ENCODE peak calls at places on chromosomes 1 and 21, in seven cellular contexts. One of them, this sample, is unnamed.

GRCh38 chr1:173580658-173581057 is 22.2 kb downstream of the SLC9C2 start:
- DNase-seq in OCI-M1: no peak
- DNase-seq in CD8-positive, alpha-beta T cell: no peak
- DNase-seq in RWPE2: no peak
- DNase-seq in CD4-positive, CD25-positive, alpha-beta regulatory T cell: no peak
- DNase-seq in Peyer's patch: no peak
- DNase-seq in HS-27A: no peak
- DNase-seq in this sample: no peak

GRCh38 chr21:45202889-45203288 is 84.8 kb downstream of the POFUT2 start:
- DNase-seq in CD8-positive, alpha-beta T cell: no peak
- DNase-seq in CD4-positive, CD25-positive, alpha-beta regulatory T cell: no peak
- DNase-seq in Peyer's patch: no peak
- DNase-seq in RWPE2: no peak
- DNase-seq in HS-27A: no peak
- DNase-seq in OCI-M1: no peak
- DNase-seq in this sample: no peak

GRCh38 chr1:172442404-172442803 is 1.5 kb downstream of the PIGC start:
- DNase-seq in CD4-positive, CD25-positive, alpha-beta regulatory T cell: no peak
- DNase-seq in Peyer's patch: no peak
- DNase-seq in CD8-positive, alpha-beta T cell: no peak
- DNase-seq in OCI-M1: no peak
- DNase-seq in RWPE2: no peak
- DNase-seq in HS-27A: no peak
- DNase-seq in this sample: no peak

GRCh38 chr1:54052470-54052933 is 502 bp downstream of the TMEM59 start:
- DNase-seq in CD8-positive, alpha-beta T cell: peak
- DNase-seq in Peyer's patch: peak
- DNase-seq in OCI-M1: peak
- DNase-seq in RWPE2: no peak
- DNase-seq in HS-27A: no peak
- DNase-seq in CD4-positive, CD25-positive, alpha-beta regulatory T cell: peak
- DNase-seq in this sample: peak

GRCh38 chr1:210372491-210372890 is 43.8 kb downstream of the HHAT start:
- DNase-seq in HS-27A: no peak
- DNase-seq in Peyer's patch: no peak
- DNase-seq in OCI-M1: no peak
- DNase-seq in CD4-positive, CD25-positive, alpha-beta regulatory T cell: no peak
- DNase-seq in CD8-positive, alpha-beta T cell: no peak
- DNase-seq in RWPE2: no peak
- DNase-seq in this sample: no peak

GRCh38 chr1:109271458-109271857 is 11.5 kb downstream of the PSRC1 start:
- DNase-seq in OCI-M1: no peak
- DNase-seq in HS-27A: no peak
- DNase-seq in CD8-positive, alpha-beta T cell: no peak
- DNase-seq in Peyer's patch: no peak
- DNase-seq in RWPE2: no peak
- DNase-seq in CD4-positive, CD25-positive, alpha-beta regulatory T cell: no peak
- DNase-seq in this sample: no peak

GRCh38 chr21:27258222-27258621 is 291.3 kb upstream of the ADAMTS5 start:
- DNase-seq in Peyer's patch: no peak
- DNase-seq in CD8-positive, alpha-beta T cell: no peak
- DNase-seq in CD4-positive, CD25-positive, alpha-beta regulatory T cell: no peak
- DNase-seq in RWPE2: no peak
- DNase-seq in HS-27A: no peak
- DNase-seq in OCI-M1: no peak
- DNase-seq in this sample: no peak

GRCh38 chr1:156421062-156421938 is 52.3 kb downstream of the RHBG start:
- DNase-seq in RWPE2: peak
- DNase-seq in CD4-positive, CD25-positive, alpha-beta regulatory T cell: peak
- DNase-seq in Peyer's patch: peak
- DNase-seq in OCI-M1: no peak
- DNase-seq in HS-27A: no peak
- DNase-seq in CD8-positive, alpha-beta T cell: peak
- DNase-seq in this sample: peak

GRCh38 chr1:175201061-175201508 is 8.5 kb upstream of the KIAA0040 start:
- DNase-seq in CD4-positive, CD25-positive, alpha-beta regulatory T cell: no peak
- DNase-seq in CD8-positive, alpha-beta T cell: no peak
- DNase-seq in Peyer's patch: no peak
- DNase-seq in OCI-M1: no peak
- DNase-seq in RWPE2: no peak
- DNase-seq in HS-27A: no peak
- DNase-seq in this sample: no peak

GRCh38 chr1:43779266-43779665 is 71.9 kb downstream of the ST3GAL3 start:
- DNase-seq in CD8-positive, alpha-beta T cell: no peak
- DNase-seq in CD4-positive, CD25-positive, alpha-beta regulatory T cell: no peak
- DNase-seq in HS-27A: no peak
- DNase-seq in Peyer's patch: no peak
- DNase-seq in RWPE2: no peak
- DNase-seq in OCI-M1: no peak
- DNase-seq in this sample: no peak

GRCh38 chr21:15718709-15719108 is 11.1 kb upstream of the USP25 start:
- DNase-seq in OCI-M1: no peak
- DNase-seq in RWPE2: no peak
- DNase-seq in CD4-positive, CD25-positive, alpha-beta regulatory T cell: no peak
- DNase-seq in CD8-positive, alpha-beta T cell: no peak
- DNase-seq in HS-27A: no peak
- DNase-seq in Peyer's patch: no peak
- DNase-seq in this sample: no peak

GRCh38 chr1:240306673-240307072 is 215.0 kb downstream of the FMN2 start:
- DNase-seq in HS-27A: no peak
- DNase-seq in OCI-M1: no peak
- DNase-seq in CD8-positive, alpha-beta T cell: no peak
- DNase-seq in Peyer's patch: no peak
- DNase-seq in CD4-positive, CD25-positive, alpha-beta regulatory T cell: no peak
- DNase-seq in RWPE2: no peak
- DNase-seq in this sample: no peak

GRCh38 chr1:203131548-203132200 is 4.1 kb downstream of the ADORA1 start:
- DNase-seq in RWPE2: no peak
- DNase-seq in CD8-positive, alpha-beta T cell: no peak
- DNase-seq in HS-27A: no peak
- DNase-seq in CD4-positive, CD25-positive, alpha-beta regulatory T cell: no peak
- DNase-seq in Peyer's patch: no peak
- DNase-seq in OCI-M1: no peak
- DNase-seq in this sample: no peak

GRCh38 chr1:204711947-204712701 is 26.6 kb upstream of the LRRN2 start:
- DNase-seq in RWPE2: no peak
- DNase-seq in HS-27A: no peak
- DNase-seq in CD8-positive, alpha-beta T cell: no peak
- DNase-seq in Peyer's patch: no peak
- DNase-seq in CD4-positive, CD25-positive, alpha-beta regulatory T cell: no peak
- DNase-seq in OCI-M1: peak
- DNase-seq in this sample: no peak

GRCh38 chr1:187566371-187566770 is 737.6 kb downstream of the PLA2G4A start:
- DNase-seq in RWPE2: no peak
- DNase-seq in CD8-positive, alpha-beta T cell: no peak
- DNase-seq in CD4-positive, CD25-positive, alpha-beta regulatory T cell: no peak
- DNase-seq in HS-27A: no peak
- DNase-seq in Peyer's patch: no peak
- DNase-seq in OCI-M1: no peak
- DNase-seq in this sample: no peak

GRCh38 chr1:110335265-110335664 is 3.9 kb upstream of the RBM15 start:
- DNase-seq in RWPE2: no peak
- DNase-seq in OCI-M1: no peak
- DNase-seq in CD8-positive, alpha-beta T cell: no peak
- DNase-seq in Peyer's patch: no peak
- DNase-seq in CD4-positive, CD25-positive, alpha-beta regulatory T cell: no peak
- DNase-seq in HS-27A: no peak
- DNase-seq in this sample: no peak

GRCh38 chr1:117754061-117754969 is 148.5 kb downstream of the TENT5C start:
- DNase-seq in RWPE2: no peak
- DNase-seq in CD4-positive, CD25-positive, alpha-beta regulatory T cell: peak
- DNase-seq in HS-27A: peak
- DNase-seq in Peyer's patch: peak
- DNase-seq in OCI-M1: peak
- DNase-seq in CD8-positive, alpha-beta T cell: peak
- DNase-seq in this sample: peak

GRCh38 chr1:59020151-59020997 is 236.5 kb upstream of the JUN start:
- DNase-seq in CD8-positive, alpha-beta T cell: peak
- DNase-seq in HS-27A: no peak
- DNase-seq in Peyer's patch: peak
- DNase-seq in CD4-positive, CD25-positive, alpha-beta regulatory T cell: peak
- DNase-seq in RWPE2: no peak
- DNase-seq in OCI-M1: peak
- DNase-seq in this sample: peak

GRCh38 chr1:111779546-111779945 is 23.8 kb downstream of the DDX20 start:
- DNase-seq in Peyer's patch: no peak
- DNase-seq in RWPE2: no peak
- DNase-seq in OCI-M1: no peak
- DNase-seq in HS-27A: no peak
- DNase-seq in CD4-positive, CD25-positive, alpha-beta regulatory T cell: no peak
- DNase-seq in CD8-positive, alpha-beta T cell: no peak
- DNase-seq in this sample: no peak

GRCh38 chr1:8015036-8015808 is 10.9 kb downstream of the ERRFI1 start:
- DNase-seq in OCI-M1: peak
- DNase-seq in CD8-positive, alpha-beta T cell: peak
- DNase-seq in HS-27A: peak
- DNase-seq in CD4-positive, CD25-positive, alpha-beta regulatory T cell: peak
- DNase-seq in Peyer's patch: no peak
- DNase-seq in RWPE2: no peak
- DNase-seq in this sample: peak

GRCh38 chr21:42350271-42350885 is 416 bp downstream of the TFF2 start:
- DNase-seq in CD8-positive, alpha-beta T cell: no peak
- DNase-seq in Peyer's patch: no peak
- DNase-seq in OCI-M1: no peak
- DNase-seq in HS-27A: no peak
- DNase-seq in CD4-positive, CD25-positive, alpha-beta regulatory T cell: no peak
- DNase-seq in RWPE2: no peak
- DNase-seq in this sample: no peak

GRCh38 chr1:41003640-41004220 is 17.8 kb downstream of the SLFNL1 start:
- DNase-seq in RWPE2: peak
- DNase-seq in OCI-M1: peak
- DNase-seq in Peyer's patch: peak
- DNase-seq in CD4-positive, CD25-positive, alpha-beta regulatory T cell: peak
- DNase-seq in CD8-positive, alpha-beta T cell: peak
- DNase-seq in HS-27A: peak
- DNase-seq in this sample: peak

GRCh38 chr1:186643600-186643999 is 36.6 kb downstream of the PTGS2 start:
- DNase-seq in OCI-M1: peak
- DNase-seq in RWPE2: no peak
- DNase-seq in Peyer's patch: no peak
- DNase-seq in CD8-positive, alpha-beta T cell: no peak
- DNase-seq in CD4-positive, CD25-positive, alpha-beta regulatory T cell: no peak
- DNase-seq in HS-27A: no peak
- DNase-seq in this sample: no peak

GRCh38 chr1:36843027-36843426 is 191.3 kb downstream of the GRIK3 start:
- DNase-seq in Peyer's patch: no peak
- DNase-seq in CD8-positive, alpha-beta T cell: no peak
- DNase-seq in RWPE2: no peak
- DNase-seq in HS-27A: no peak
- DNase-seq in CD4-positive, CD25-positive, alpha-beta regulatory T cell: no peak
- DNase-seq in OCI-M1: no peak
- DNase-seq in this sample: no peak

GRCh38 chr1:160428655-160429054 is 28.3 kb downstream of the VANGL2 start:
- DNase-seq in CD8-positive, alpha-beta T cell: no peak
- DNase-seq in OCI-M1: peak
- DNase-seq in RWPE2: no peak
- DNase-seq in HS-27A: no peak
- DNase-seq in CD4-positive, CD25-positive, alpha-beta regulatory T cell: peak
- DNase-seq in Peyer's patch: peak
- DNase-seq in this sample: no peak